ENCODE peak calls at places on chromosomes 13 and 19, in ten cellular contexts. Q is pancreas, S is WERI-Rb-1, X is Peyer's patch, F is esophagus squamous epithelium, B is Caco-2, C is esophagus muscularis mucosa, O is MM.1S, R is tibial nerve, U is DND-41. D is an unnamed sample.
A peak's percentile ranks its signal among the peaks of the same experiment; 100 is the strongest.

GRCh38 chr13:73162912-73163911 is 104.4 kb downstream of the KLF5 start:
- DNase-seq in B (no peak), X (peak; percentile 65), F (no peak), C (no peak), O (no peak), U (no peak), R (no peak), Q (no peak), S (no peak), D (no peak)

GRCh38 chr19:13051581-13052165 is 51.0 kb downstream of the LYL1 start:
- DNase-seq in X (peak; percentile 84), Q (peak; percentile 85), S (peak; percentile 75), B (peak; percentile 93), C (no peak), O (peak; percentile 57), U (peak; percentile 69), R (peak; percentile 50), F (no peak), D (no peak)

GRCh38 chr19:52211926-52212571 is 22.2 kb downstream of the PPP2R1A start:
- DNase-seq in B (no peak), O (no peak), F (no peak), C (no peak), X (no peak), R (no peak), Q (no peak), U (no peak), S (no peak), D (no peak)

GRCh38 chr19:48962029-48962848 is 2.9 kb upstream of the FTL start:
- DNase-seq in C (no peak), Q (no peak), O (peak; percentile 59), U (no peak), S (no peak), R (peak; percentile 44), X (peak; percentile 93), B (peak; percentile 89), F (no peak), D (no peak)

GRCh38 chr19:46717716-46718143 is 816 bp upstream of the PRKD2 start:
- DNase-seq in C (no peak), S (no peak), B (no peak), Q (no peak), X (no peak), F (no peak), O (peak; percentile 25), U (no peak), R (no peak), D (no peak)

GRCh38 chr19:16830679-16831078 is 1.5 kb downstream of the SIN3B start:
- DNase-seq in O (no peak), X (no peak), Q (no peak), R (no peak), F (no peak), S (no peak), U (no peak), C (no peak), B (no peak), D (no peak)

GRCh38 chr13:43433691-43434121 is 353.1 kb downstream of the ENOX1 start:
- DNase-seq in F (no peak), C (no peak), X (no peak), R (no peak), Q (no peak), U (no peak), B (no peak), S (no peak), O (no peak), D (no peak)

GRCh38 chr13:80408270-80408669 is 67.3 kb upstream of the SPRY2 start:
- DNase-seq in O (no peak), S (peak; percentile 9), B (peak; percentile 44), R (no peak), Q (no peak), C (no peak), X (no peak), F (no peak), U (no peak), D (no peak)

GRCh38 chr13:30928971-30929370 is 3.5 kb upstream of the TEX26 start:
- DNase-seq in Q (no peak), O (no peak), C (peak; percentile 81), U (no peak), S (no peak), R (no peak), X (no peak), B (peak; percentile 51), F (no peak), D (no peak)

GRCh38 chr13:100527644-100528043 is 60.9 kb downstream of the GGACT start:
- DNase-seq in B (no peak), U (no peak), F (no peak), O (no peak), R (no peak), S (no peak), Q (no peak), C (no peak), X (no peak), D (no peak)

DNA sequence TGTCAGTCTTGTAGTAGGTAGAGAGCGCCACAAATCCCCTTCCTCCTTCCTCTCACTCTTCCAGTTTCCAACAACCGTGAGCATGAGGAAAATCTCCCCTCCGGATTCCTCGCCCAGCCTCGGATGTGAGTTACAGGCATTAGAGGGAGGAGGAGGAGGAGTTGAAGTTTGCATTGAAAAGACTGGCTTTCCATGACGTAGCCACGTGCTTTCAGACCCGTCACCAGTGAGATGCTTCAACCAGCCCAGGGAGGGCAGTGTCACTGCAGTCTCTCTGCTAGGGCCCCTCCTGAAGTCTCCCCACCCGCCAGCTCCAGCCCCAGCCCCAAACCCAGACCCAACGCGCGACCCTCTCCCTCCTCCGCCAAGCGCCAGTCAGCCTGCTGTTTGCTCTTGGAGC is 444 bp upstream of the FGF14 start:
- DNase-seq in U (no peak), C (no peak), R (no peak), O (no peak), S (peak; percentile 41), F (no peak), B (no peak), Q (peak; percentile 44), X (peak; percentile 46), D (no peak)
- TF ChIP-seq CTCF in U (no peak), C (no peak), R (no peak), O (no peak), S (peak; percentile 41), F (no peak), B (no peak), Q (no peak), X (no peak), D (no peak)

GRCh38 chr19:58204566-58204965 is 21.7 kb downstream of the ZNF274 start:
- DNase-seq in F (no peak), B (no peak), X (no peak), U (no peak), Q (no peak), S (no peak), R (no peak), C (no peak), O (no peak), D (no peak)
- H3K9me3 ChIP-seq in F (peaks cover 100% of the 10 kb centered on the region), B (peaks cover 55% of the 10 kb centered on the region), X (peaks cover 36% of the 10 kb centered on the region), U (peaks cover 72% of the 10 kb centered on the region), Q (peaks cover 47% of the 10 kb centered on the region), S (peaks cover 45% of the 10 kb centered on the region), R (peaks cover 100% of the 10 kb centered on the region), C (peaks cover 59% of the 10 kb centered on the region), O (no peaks in the 10 kb centered on the region), D (peaks cover 100% of the 10 kb centered on the region)

GRCh38 chr13:51763486-51763885 is 40.5 kb downstream of the DHRS12 start:
- DNase-seq in O (no peak), C (peak; percentile 7), S (no peak), X (no peak), Q (no peak), U (no peak), F (no peak), B (no peak), R (no peak), D (no peak)

GRCh38 chr13:51767100-51767499 is 36.9 kb downstream of the DHRS12 start:
- DNase-seq in R (no peak), S (no peak), X (no peak), O (no peak), C (peak; percentile 37), F (no peak), B (no peak), U (no peak), Q (no peak), D (no peak)

GRCh38 chr13:51765142-51765515 is 38.8 kb downstream of the DHRS12 start:
- DNase-seq in C (no peak), Q (no peak), R (no peak), O (peak; percentile 10), X (no peak), U (no peak), F (no peak), B (no peak), S (no peak), D (no peak)

GRCh38 chr13:51761638-51762350 is 42.2 kb downstream of the DHRS12 start:
- DNase-seq in F (no peak), U (no peak), C (no peak), X (no peak), Q (no peak), O (no peak), B (no peak), R (no peak), S (no peak), D (no peak)

DNA sequence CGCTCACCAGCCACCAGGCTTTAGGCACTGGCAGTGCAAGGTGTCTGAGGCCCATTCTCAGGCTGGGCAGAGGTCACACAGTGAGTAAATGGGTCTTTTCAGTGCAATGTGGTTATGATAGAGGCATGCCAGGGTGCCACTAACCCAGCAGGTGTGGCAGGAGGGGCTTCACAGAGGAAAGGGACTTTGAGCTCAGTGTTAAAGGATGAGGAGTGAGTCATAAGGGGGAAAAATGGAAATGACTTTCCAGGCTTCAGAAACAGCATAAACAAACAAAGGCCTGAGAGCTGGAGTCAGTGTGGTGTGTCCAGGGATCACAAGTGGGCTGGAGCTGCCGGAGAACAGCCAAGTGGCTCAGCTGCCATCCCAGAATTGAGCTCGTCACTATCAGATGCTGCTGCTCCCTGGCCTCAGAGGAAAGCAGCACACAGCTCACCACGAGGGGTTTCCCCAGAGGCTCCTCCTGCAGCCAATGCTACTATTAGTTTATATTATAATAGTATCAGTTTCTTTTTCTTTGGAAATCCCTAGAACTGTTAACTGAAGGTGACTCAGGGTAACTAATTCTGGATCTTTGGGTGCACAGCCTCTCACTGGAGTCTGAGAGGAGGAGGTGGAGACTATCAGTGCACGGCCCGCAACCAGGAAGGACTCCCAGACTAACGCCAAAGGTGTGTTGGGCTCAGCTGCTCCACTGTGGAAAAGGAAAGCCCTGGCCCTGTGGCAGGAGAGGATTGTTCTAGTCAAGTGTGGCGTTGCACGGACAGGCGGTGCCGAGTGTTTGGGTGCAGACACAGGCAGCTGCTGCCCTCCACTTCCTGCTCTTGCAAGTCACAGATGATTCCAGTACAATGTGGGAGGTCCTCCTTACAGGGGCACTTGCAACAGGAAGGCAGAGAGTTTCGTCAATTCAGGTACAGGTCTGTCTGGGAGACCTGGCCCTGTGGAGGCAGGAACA is 39.5 kb downstream of the DHRS12 start:
- DNase-seq in B (no peak), F (peak; percentile 10), O (peak; percentile 68), S (no peak), X (peak; percentile 78), C (peak; percentile 91), U (peak; percentile 16), Q (peak; percentile 73), R (peak; percentile 81), D (peak; percentile 38)
- TF ChIP-seq CTCF in B (no peak), F (no peak), O (no peak), S (no peak), X (no peak), C (no peak), U (no peak), Q (no peak), R (no peak), D (no peak)

DNA sequence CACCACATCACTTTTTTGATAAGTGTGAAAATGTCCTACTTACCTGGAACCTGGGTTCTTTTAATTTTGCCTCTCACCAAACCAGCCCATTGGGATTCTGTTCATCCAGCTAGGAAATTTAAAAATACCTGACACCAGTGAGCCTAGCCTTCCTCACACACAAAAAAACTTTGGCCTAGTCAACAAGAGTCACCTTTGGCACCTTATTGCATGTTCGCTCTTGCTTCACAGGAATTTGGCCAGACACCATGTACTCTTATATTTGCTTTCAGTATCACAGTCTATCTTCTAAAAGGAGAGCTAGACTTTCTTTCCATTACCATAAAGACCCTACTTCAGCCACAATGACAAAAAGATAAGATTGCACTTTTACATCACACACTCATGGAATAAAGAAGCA is 65.8 kb downstream of the ZNF257 start:
- DNase-seq in F (no peak), C (no peak), U (no peak), X (no peak), B (no peak), S (no peak), O (no peak), R (no peak), Q (no peak), D (no peak)
- H3K9me3 ChIP-seq in F (peaks cover 8% of the 10 kb centered on the region), C (no peaks in the 10 kb centered on the region), U (peaks cover 3% of the 10 kb centered on the region), X (no peaks in the 10 kb centered on the region), B (peaks cover 3% of the 10 kb centered on the region), S (peaks cover 3% of the 10 kb centered on the region), O (no peaks in the 10 kb centered on the region), R (peaks cover 44% of the 10 kb centered on the region), Q (no peaks in the 10 kb centered on the region), D (peaks cover 18% of the 10 kb centered on the region)

D was measured in CD4-positive, alpha-beta T cell.